ENCODE peak calls at places on chromosomes 7 and 10, in ten cellular contexts. K, Y, G, E, N, D, T, I, A and J are unnamed samples.

GRCh38 chr7:128871050-128871449 is 8.4 kb downstream of the ATP6V1F start:
- DNase-seq in D (no peak), A (no peak), K (no peak), N (no peak), T (no peak), E (no peak), G (no peak), I (no peak), Y (no peak), J (no peak)

GRCh38 chr7:131642429-131642828 is 86.0 kb upstream of the PODXL start:
- DNase-seq in K (no peak), G (no peak), N (no peak), Y (no peak), I (no peak), D (no peak), T (no peak), A (no peak), E (no peak), J (no peak)

GRCh38 chr7:30276203-30276900 is 8.0 kb upstream of the ZNRF2 start:
- DNase-seq in G (peak), A (peak), D (peak), E (no peak), N (peak), Y (peak), K (no peak), I (no peak), T (peak), J (no peak)

GRCh38 chr7:95772771-95773581 is 622 bp downstream of the DYNC1I1 start:
- DNase-seq in I (peak), K (no peak), Y (no peak), T (peak), A (peak), G (peak), N (no peak), E (peak), D (no peak), J (peak)

GRCh38 chr10:120850911-120851865 is at the start of gene WDR11:
- DNase-seq in T (peak), G (peak), I (peak), D (peak), A (peak), Y (peak), K (peak), N (peak), E (peak), J (peak)

GRCh38 chr7:102450242-102450641 is 14.4 kb downstream of the ALKBH4 start:
- DNase-seq in A (no peak), I (no peak), N (peak), Y (no peak), D (no peak), G (no peak), T (no peak), E (no peak), K (no peak), J (no peak)

GRCh38 chr10:91034494-91035157 is 113.7 kb upstream of the ANKRD1 start:
- DNase-seq in K (peak), N (no peak), I (peak), Y (no peak), G (peak), A (peak), T (peak), E (peak), D (peak), J (peak)

GRCh38 chr10:23065549-23065948 is 29.8 kb upstream of the MSRB2 start:
- DNase-seq in Y (peak), D (peak), I (peak), T (peak), K (no peak), G (peak), A (no peak), E (peak), N (no peak), J (peak)

GRCh38 chr10:33412261-33413092 is 78.0 kb upstream of the NRP1 start:
- DNase-seq in T (peak), G (no peak), N (no peak), I (peak), D (peak), K (no peak), E (no peak), A (no peak), Y (peak), J (no peak)

GRCh38 chr10:51964630-51965029 is 265.2 kb upstream of the CSTF2T start:
- DNase-seq in K (no peak), A (no peak), Y (no peak), E (no peak), D (no peak), I (no peak), N (no peak), T (no peak), G (no peak), J (no peak)

GRCh38 chr7:13551503-13551902 is 438.0 kb downstream of the ETV1 start:
- DNase-seq in A (no peak), I (no peak), T (no peak), K (no peak), E (no peak), D (no peak), G (no peak), N (no peak), Y (no peak), J (no peak)

GRCh38 chr7:54664235-54665228 is 94.5 kb downstream of the SEC61G start:
- DNase-seq in N (no peak), K (no peak), A (peak), I (peak), T (peak), D (no peak), G (no peak), E (peak), Y (peak), J (no peak)
- H3K4me3 ChIP-seq in N (no peak), K (no peak), A (peak), I (peak), T (peak), D (peak), G (peak), E (peak), Y (peak), J (peak)

GRCh38 chr7:24755541-24756416 is 1.5 kb downstream of the GSDME start:
- DNase-seq in N (no peak), Y (peak), T (peak), E (no peak), G (no peak), A (no peak), D (no peak), K (no peak), I (no peak), J (no peak)

GRCh38 chr7:24755096-24755495 is 2.2 kb downstream of the GSDME start:
- DNase-seq in Y (no peak), A (no peak), T (no peak), D (no peak), K (no peak), I (no peak), G (no peak), N (no peak), E (no peak), J (no peak)

GRCh38 chr7:24756545-24756988 is 697 bp downstream of the GSDME start:
- DNase-seq in N (no peak), G (no peak), K (no peak), E (no peak), Y (no peak), D (no peak), A (no peak), I (peak), T (peak), J (no peak)

GRCh38 chr7:24757799-24758275 is 573 bp upstream of the GSDME start:
- DNase-seq in I (no peak), Y (peak), N (no peak), T (peak), G (no peak), K (no peak), D (no peak), E (no peak), A (peak), J (no peak)

DNA sequence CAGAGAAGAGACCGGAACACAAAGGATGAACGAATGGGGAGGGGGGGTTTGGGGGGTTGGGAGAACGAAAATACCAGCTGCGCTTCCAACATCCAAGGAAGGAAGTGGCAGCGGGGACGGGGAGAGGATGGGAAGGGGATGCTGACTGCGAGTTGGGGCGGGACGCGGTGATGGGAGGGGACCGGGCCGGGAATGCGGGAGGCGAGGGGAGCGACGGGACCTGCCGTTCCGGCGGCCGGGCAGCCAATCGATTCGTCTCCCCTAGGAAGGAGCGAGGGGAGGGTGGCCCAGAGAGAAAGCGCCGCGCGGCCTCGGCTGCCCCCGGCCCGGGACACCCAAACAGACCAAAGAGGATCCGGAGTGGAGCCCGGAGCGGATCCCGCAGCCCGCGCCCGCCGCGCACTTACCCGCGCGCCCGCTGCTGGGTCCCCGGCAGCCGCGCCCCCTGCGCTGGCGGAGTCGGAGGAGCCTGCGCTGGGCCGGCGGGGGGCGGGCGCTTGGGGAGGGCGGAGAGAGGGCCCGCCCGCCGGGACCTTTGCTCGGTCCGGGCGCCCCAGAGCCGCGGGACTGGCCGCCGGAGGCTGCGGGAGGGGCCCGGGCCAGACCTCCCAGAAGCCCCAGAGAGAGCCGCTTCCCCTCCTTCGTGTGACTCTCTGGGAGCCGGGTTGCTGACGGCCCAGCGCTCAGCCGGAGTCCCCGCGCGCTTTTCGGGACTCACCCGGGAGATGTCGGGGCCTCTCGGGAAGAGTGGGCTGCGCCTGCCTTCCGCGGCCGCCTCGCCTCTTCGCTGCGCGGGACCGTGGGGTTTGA is at the start of gene GSDME:
- DNase-seq in T (peak), G (no peak), K (peak), A (peak), E (peak), N (peak), Y (peak), I (peak), D (peak), J (no peak)
- H3K27ac ChIP-seq in T (peak), G (peak), K (peak), A (no peak), E (peak), N (no peak), Y (peak), I (peak), D (peak), J (peak)

GRCh38 chr7:157010588-157011332 is at the start of gene MNX1:
- DNase-seq in K (no peak), E (peak), I (peak), N (no peak), Y (no peak), T (peak), G (no peak), A (peak), D (peak), J (no peak)

GRCh38 chr7:157013101-157013500 is 2.6 kb upstream of the MNX1 start:
- DNase-seq in N (no peak), I (no peak), Y (no peak), T (no peak), A (no peak), G (no peak), K (no peak), D (no peak), E (no peak), J (no peak)

GRCh38 chr7:157009778-157010587 is 480 bp downstream of the MNX1 start:
- DNase-seq in N (no peak), G (no peak), A (peak), E (no peak), Y (no peak), K (no peak), D (no peak), T (no peak), I (no peak), J (no peak)

GRCh38 chr7:157012113-157012547 is 1.7 kb upstream of the MNX1 start:
- DNase-seq in I (no peak), N (no peak), K (no peak), T (no peak), D (no peak), A (no peak), E (no peak), Y (no peak), G (no peak), J (no peak)

GRCh38 chr7:157011333-157012112 is 1.1 kb upstream of the MNX1 start:
- DNase-seq in G (no peak), N (no peak), K (no peak), D (no peak), T (no peak), E (no peak), I (no peak), A (peak), Y (no peak), J (no peak)
- H3K4me3 ChIP-seq in G (peak), N (peak), K (no peak), D (no peak), T (no peak), E (no peak), I (peak), A (peak), Y (no peak), J (peak)

GRCh38 chr10:99920486-99920885 is 89.3 kb downstream of the DNMBP start:
- DNase-seq in G (no peak), I (no peak), T (no peak), Y (no peak), A (no peak), E (no peak), D (no peak), K (no peak), N (no peak), J (no peak)
- H3K27ac ChIP-seq in G (peak), I (no peak), T (peak), Y (no peak), A (no peak), E (peak), D (no peak), K (no peak), N (no peak), J (no peak)

GRCh38 chr7:114924066-114924712 is 2.3 kb downstream of the MDFIC start:
- DNase-seq in I (no peak), G (no peak), T (no peak), K (no peak), A (no peak), D (no peak), Y (no peak), E (no peak), N (no peak), J (no peak)
- H3K4me3 ChIP-seq in I (peak), G (peak), T (no peak), K (peak), A (peak), D (peak), Y (no peak), E (no peak), N (peak), J (peak)

GRCh38 chr10:117565068-117565467 is 22.5 kb downstream of the EMX2 start:
- DNase-seq in G (no peak), Y (no peak), I (no peak), E (no peak), N (no peak), T (no peak), K (no peak), A (no peak), D (no peak), J (no peak)

GRCh38 chr10:117556356-117556755 is 13.8 kb downstream of the EMX2 start:
- DNase-seq in I (no peak), T (no peak), G (no peak), D (no peak), K (no peak), E (no peak), N (no peak), A (no peak), Y (no peak), J (no peak)

GRCh38 chr10:117562896-117563737 is 20.6 kb downstream of the EMX2 start:
- DNase-seq in T (no peak), K (no peak), A (no peak), D (no peak), Y (no peak), E (no peak), N (no peak), I (no peak), G (no peak), J (no peak)

GRCh38 chr10:117563780-117564179 is 21.2 kb downstream of the EMX2 start:
- DNase-seq in N (no peak), A (no peak), D (no peak), K (no peak), T (no peak), G (no peak), Y (no peak), I (no peak), E (no peak), J (no peak)

GRCh38 chr10:117562220-117562619 is 19.7 kb downstream of the EMX2 start:
- DNase-seq in E (no peak), T (no peak), A (no peak), K (no peak), G (no peak), D (no peak), N (no peak), I (no peak), Y (no peak), J (no peak)
- H3K27ac ChIP-seq in E (no peak), T (no peak), A (no peak), K (no peak), G (no peak), D (no peak), N (no peak), I (no peak), Y (no peak), J (no peak)

GRCh38 chr7:80097756-80098155 is 36.9 kb upstream of the GNAI1 start:
- DNase-seq in E (no peak), D (no peak), T (no peak), Y (no peak), A (no peak), K (no peak), I (no peak), N (no peak), G (no peak), J (no peak)

GRCh38 chr7:80100254-80100653 is 34.4 kb upstream of the GNAI1 start:
- DNase-seq in G (no peak), E (no peak), N (no peak), A (no peak), I (no peak), Y (no peak), K (no peak), T (no peak), D (no peak), J (no peak)

GRCh38 chr7:80093349-80093748 is 41.3 kb upstream of the GNAI1 start:
- DNase-seq in N (no peak), D (no peak), T (no peak), A (no peak), G (no peak), K (no peak), E (no peak), I (no peak), Y (no peak), J (no peak)

GRCh38 chr7:80098795-80099194 is 35.8 kb upstream of the GNAI1 start:
- DNase-seq in E (no peak), Y (no peak), N (no peak), T (no peak), A (peak), G (no peak), D (no peak), I (no peak), K (no peak), J (no peak)

GRCh38 chr7:80095545-80095944 is 39.1 kb upstream of the GNAI1 start:
- DNase-seq in N (peak), D (no peak), Y (no peak), K (no peak), A (no peak), I (no peak), E (no peak), T (no peak), G (peak), J (no peak)
- H3K4me3 ChIP-seq in N (no peak), D (no peak), Y (no peak), K (no peak), A (no peak), I (no peak), E (no peak), T (no peak), G (no peak), J (no peak)

GRCh38 chr10:45418417-45418858 is 44.4 kb downstream of the ALOX5 start:
- DNase-seq in K (peak), A (no peak), E (no peak), T (no peak), Y (no peak), I (no peak), D (no peak), G (no peak), N (no peak), J (no peak)

GRCh38 chr10:45418859-45419672 is 45.0 kb downstream of the ALOX5 start:
- DNase-seq in E (peak), Y (peak), T (peak), I (peak), G (peak), A (peak), K (peak), D (peak), N (peak), J (no peak)

GRCh38 chr10:45419673-45420020 is 45.6 kb downstream of the ALOX5 start:
- DNase-seq in K (no peak), E (peak), I (no peak), Y (no peak), T (no peak), D (no peak), G (no peak), A (no peak), N (no peak), J (no peak)

GRCh38 chr10:45416603-45417002 is 42.6 kb downstream of the ALOX5 start:
- DNase-seq in G (no peak), T (no peak), D (no peak), I (no peak), N (no peak), Y (no peak), E (no peak), K (no peak), A (no peak), J (no peak)

DNA sequence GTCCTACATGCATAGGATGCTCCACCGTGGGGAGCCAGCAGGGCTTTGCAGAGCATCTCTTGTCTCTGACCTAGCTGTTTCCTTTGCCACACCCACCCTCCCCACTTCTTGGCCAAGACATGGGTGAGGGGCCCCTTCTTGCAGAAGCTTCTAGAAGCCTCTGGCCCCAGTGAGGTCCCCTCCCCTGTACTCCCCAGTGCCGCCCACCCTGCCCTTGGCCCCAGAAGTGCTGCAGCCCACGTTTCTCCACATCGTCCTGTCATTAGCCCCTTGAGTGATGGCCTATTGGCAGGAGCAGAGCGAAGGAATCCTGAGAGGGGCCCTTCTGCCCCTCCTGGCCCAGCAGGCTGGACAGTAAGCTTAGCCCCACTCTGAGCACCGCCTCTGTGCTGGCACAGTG is 43.7 kb downstream of the ALOX5 start:
- DNase-seq in Y (no peak), K (peak), E (no peak), N (no peak), D (no peak), I (no peak), G (no peak), A (no peak), T (no peak), J (no peak)
- H3K27ac ChIP-seq in Y (no peak), K (no peak), E (no peak), N (no peak), D (no peak), I (no peak), G (no peak), A (no peak), T (no peak), J (no peak)

DNA sequence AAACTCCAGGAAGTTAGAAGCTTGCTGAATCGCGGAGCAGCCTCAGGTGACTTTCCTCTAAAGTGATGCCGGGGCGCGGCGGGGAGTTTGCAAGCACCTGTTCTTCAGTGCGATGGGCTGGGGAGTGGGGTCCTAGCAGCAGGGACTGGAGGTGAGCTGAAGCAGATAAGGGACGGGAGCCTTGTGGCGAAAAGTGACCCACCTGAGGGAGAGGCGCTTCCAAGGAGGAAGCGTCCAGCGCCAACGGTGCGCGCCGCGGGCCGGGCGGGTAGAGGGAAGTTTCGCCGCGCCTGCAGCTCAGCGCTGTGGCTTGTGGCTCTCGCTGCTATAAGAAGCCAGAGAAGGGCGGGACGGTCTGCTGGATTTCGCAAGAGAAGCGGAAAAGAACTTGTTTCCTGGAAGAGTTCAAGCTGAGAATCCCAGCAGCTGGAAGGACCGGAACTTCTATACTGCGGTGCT is at the start of gene STEAP4:
- DNase-seq in Y (peak), N (no peak), E (peak), I (peak), A (peak), T (peak), G (peak), K (no peak), D (peak), J (peak)
- H3K4me3 ChIP-seq in Y (peak), N (no peak), E (peak), I (peak), A (peak), T (peak), G (peak), K (no peak), D (peak), J (peak)